ENCODE peak calls at places on chromosomes 2 and 18, in seven cellular contexts. One of them, this sample, is unnamed.

GRCh38 chr2:220665108-220665471 is 907.0 kb downstream of the EPHA4 start:
- DNase-seq in body of pancreas: no peak
- DNase-seq in IMR-90: no peak
- DNase-seq in psoas muscle: no peak
- DNase-seq in pancreas: no peak
- DNase-seq in left ventricle myocardium inferior: no peak
- DNase-seq in suprapubic skin: no peak
- DNase-seq in this sample: no peak

GRCh38 chr18:23735021-23735464 is 45.8 kb downstream of the LAMA3 start:
- DNase-seq in body of pancreas: no peak
- DNase-seq in IMR-90: no peak
- DNase-seq in psoas muscle: no peak
- DNase-seq in pancreas: no peak
- DNase-seq in left ventricle myocardium inferior: no peak
- DNase-seq in suprapubic skin: no peak
- DNase-seq in this sample: peak; percentile 38

GRCh38 chr18:77173274-77174030 is 40.9 kb upstream of the MBP start:
- DNase-seq in body of pancreas: no peak
- DNase-seq in IMR-90: no peak
- DNase-seq in psoas muscle: no peak
- DNase-seq in pancreas: no peak
- DNase-seq in left ventricle myocardium inferior: no peak
- DNase-seq in suprapubic skin: no peak
- DNase-seq in this sample: no peak

GRCh38 chr2:44833123-44834069 is 108.1 kb upstream of the SIX3 start:
- DNase-seq in body of pancreas: no peak
- DNase-seq in IMR-90: peak; percentile 9
- DNase-seq in psoas muscle: no peak
- DNase-seq in pancreas: no peak
- DNase-seq in left ventricle myocardium inferior: no peak
- DNase-seq in suprapubic skin: no peak
- DNase-seq in this sample: no peak

GRCh38 chr2:215612770-215613169 is 176.9 kb upstream of the FN1 start:
- DNase-seq in body of pancreas: no peak
- DNase-seq in IMR-90: peak; percentile 91
- DNase-seq in psoas muscle: no peak
- DNase-seq in pancreas: no peak
- DNase-seq in left ventricle myocardium inferior: no peak
- DNase-seq in suprapubic skin: no peak
- DNase-seq in this sample: no peak

GRCh38 chr2:38120829-38121228 is 44.9 kb upstream of the CYP1B1 start:
- DNase-seq in body of pancreas: no peak
- DNase-seq in IMR-90: no peak
- DNase-seq in psoas muscle: no peak
- DNase-seq in pancreas: no peak
- DNase-seq in left ventricle myocardium inferior: no peak
- DNase-seq in suprapubic skin: no peak
- DNase-seq in this sample: no peak

GRCh38 chr2:233486778-233487552 is 79.6 kb downstream of the USP40 start:
- DNase-seq in body of pancreas: no peak
- DNase-seq in IMR-90: peak; percentile 94
- DNase-seq in psoas muscle: no peak
- DNase-seq in pancreas: no peak
- DNase-seq in left ventricle myocardium inferior: no peak
- DNase-seq in suprapubic skin: no peak
- DNase-seq in this sample: no peak

GRCh38 chr2:25218134-25218533 is 49.8 kb upstream of the POMC start:
- DNase-seq in body of pancreas: no peak
- DNase-seq in IMR-90: no peak
- DNase-seq in psoas muscle: no peak
- DNase-seq in pancreas: no peak
- DNase-seq in left ventricle myocardium inferior: no peak
- DNase-seq in suprapubic skin: no peak
- DNase-seq in this sample: no peak

GRCh38 chr2:107285621-107286303 is 399.8 kb upstream of the ST6GAL2 start:
- DNase-seq in body of pancreas: no peak
- DNase-seq in IMR-90: no peak
- DNase-seq in psoas muscle: no peak
- DNase-seq in pancreas: no peak
- DNase-seq in left ventricle myocardium inferior: no peak
- DNase-seq in suprapubic skin: no peak
- DNase-seq in this sample: no peak

GRCh38 chr2:204282525-204282924 is 262.8 kb upstream of the PARD3B start:
- DNase-seq in body of pancreas: no peak
- DNase-seq in IMR-90: no peak
- DNase-seq in psoas muscle: no peak
- DNase-seq in pancreas: no peak
- DNase-seq in left ventricle myocardium inferior: no peak
- DNase-seq in suprapubic skin: no peak
- DNase-seq in this sample: no peak

GRCh38 chr2:189249171-189249570 is 69.6 kb upstream of the COL5A2 start:
- DNase-seq in body of pancreas: no peak
- DNase-seq in IMR-90: peak; percentile 85
- DNase-seq in psoas muscle: no peak
- DNase-seq in pancreas: no peak
- DNase-seq in left ventricle myocardium inferior: no peak
- DNase-seq in suprapubic skin: no peak
- DNase-seq in this sample: peak; percentile 36

GRCh38 chr2:20745924-20746555 is 76.9 kb downstream of the LDAH start:
- DNase-seq in body of pancreas: no peak
- DNase-seq in IMR-90: no peak
- DNase-seq in psoas muscle: no peak
- DNase-seq in pancreas: no peak
- DNase-seq in left ventricle myocardium inferior: no peak
- DNase-seq in suprapubic skin: no peak
- DNase-seq in this sample: no peak

GRCh38 chr2:168135630-168136029 is 111.8 kb downstream of the STK39 start:
- DNase-seq in body of pancreas: no peak
- DNase-seq in IMR-90: peak; percentile 23
- DNase-seq in psoas muscle: no peak
- DNase-seq in pancreas: no peak
- DNase-seq in left ventricle myocardium inferior: no peak
- DNase-seq in suprapubic skin: no peak
- DNase-seq in this sample: no peak

GRCh38 chr2:137096693-137097092 is 331.3 kb downstream of the THSD7B start:
- DNase-seq in body of pancreas: no peak
- DNase-seq in IMR-90: no peak
- DNase-seq in psoas muscle: no peak
- DNase-seq in pancreas: no peak
- DNase-seq in left ventricle myocardium inferior: no peak
- DNase-seq in suprapubic skin: no peak
- DNase-seq in this sample: no peak
- TF ChIP-seq CTCF in body of pancreas: no peak
- TF ChIP-seq CTCF in IMR-90: no peak
- TF ChIP-seq CTCF in psoas muscle: no peak
- TF ChIP-seq CTCF in pancreas: no peak
- TF ChIP-seq CTCF in left ventricle myocardium inferior: no peak
- TF ChIP-seq CTCF in suprapubic skin: no peak
- TF ChIP-seq CTCF in this sample: no peak

GRCh38 chr18:13624563-13625237 is 101.7 kb downstream of the FAM210A start:
- DNase-seq in body of pancreas: no peak
- DNase-seq in IMR-90: no peak
- DNase-seq in psoas muscle: no peak
- DNase-seq in pancreas: no peak
- DNase-seq in left ventricle myocardium inferior: no peak
- DNase-seq in suprapubic skin: peak; percentile 63
- DNase-seq in this sample: no peak
- H3K4me1 ChIP-seq in body of pancreas: no peaks in the 10 kb centered on the region
- H3K4me1 ChIP-seq in IMR-90: no peaks in the 10 kb centered on the region
- H3K4me1 ChIP-seq in psoas muscle: no peaks in the 10 kb centered on the region
- H3K4me1 ChIP-seq in pancreas: no peaks in the 10 kb centered on the region
- H3K4me1 ChIP-seq in left ventricle myocardium inferior: peaks cover 17% of the 10 kb centered on the region
- H3K4me1 ChIP-seq in suprapubic skin: no peaks in the 10 kb centered on the region
- H3K4me1 ChIP-seq in this sample: peaks cover 3% of the 10 kb centered on the region

GRCh38 chr2:147867050-147867449 is 22.2 kb downstream of the ACVR2A start:
- DNase-seq in body of pancreas: no peak
- DNase-seq in IMR-90: no peak
- DNase-seq in psoas muscle: no peak
- DNase-seq in pancreas: no peak
- DNase-seq in left ventricle myocardium inferior: no peak
- DNase-seq in suprapubic skin: no peak
- DNase-seq in this sample: no peak

GRCh38 chr2:147863835-147864234 is 19.0 kb downstream of the ACVR2A start:
- DNase-seq in body of pancreas: no peak
- DNase-seq in IMR-90: no peak
- DNase-seq in psoas muscle: no peak
- DNase-seq in pancreas: no peak
- DNase-seq in left ventricle myocardium inferior: no peak
- DNase-seq in suprapubic skin: no peak
- DNase-seq in this sample: no peak

GRCh38 chr2:147862859-147863516 is 18.2 kb downstream of the ACVR2A start:
- DNase-seq in body of pancreas: no peak
- DNase-seq in IMR-90: no peak
- DNase-seq in psoas muscle: no peak
- DNase-seq in pancreas: no peak
- DNase-seq in left ventricle myocardium inferior: no peak
- DNase-seq in suprapubic skin: no peak
- DNase-seq in this sample: no peak

GRCh38 chr2:147869934-147870333 is 25.1 kb downstream of the ACVR2A start:
- DNase-seq in body of pancreas: no peak
- DNase-seq in IMR-90: no peak
- DNase-seq in psoas muscle: no peak
- DNase-seq in pancreas: no peak
- DNase-seq in left ventricle myocardium inferior: no peak
- DNase-seq in suprapubic skin: no peak
- DNase-seq in this sample: no peak

GRCh38 chr2:147865560-147865959 is 20.7 kb downstream of the ACVR2A start:
- DNase-seq in body of pancreas: no peak
- DNase-seq in IMR-90: no peak
- DNase-seq in psoas muscle: no peak
- DNase-seq in pancreas: no peak
- DNase-seq in left ventricle myocardium inferior: no peak
- DNase-seq in suprapubic skin: no peak
- DNase-seq in this sample: no peak
- H3K27me3 ChIP-seq in body of pancreas: no peaks in the 10 kb centered on the region
- H3K27me3 ChIP-seq in IMR-90: no peaks in the 10 kb centered on the region
- H3K27me3 ChIP-seq in psoas muscle: no peaks in the 10 kb centered on the region
- H3K27me3 ChIP-seq in pancreas: no peaks in the 10 kb centered on the region
- H3K27me3 ChIP-seq in left ventricle myocardium inferior: no peaks in the 10 kb centered on the region
- H3K27me3 ChIP-seq in suprapubic skin: no peaks in the 10 kb centered on the region
- H3K27me3 ChIP-seq in this sample: no peaks in the 10 kb centered on the region

GRCh38 chr2:239677455-239678185 is 276.8 kb upstream of the HDAC4 start:
- DNase-seq in body of pancreas: no peak
- DNase-seq in IMR-90: no peak
- DNase-seq in psoas muscle: no peak
- DNase-seq in pancreas: peak; percentile 47
- DNase-seq in left ventricle myocardium inferior: no peak
- DNase-seq in suprapubic skin: peak; percentile 71
- DNase-seq in this sample: no peak

GRCh38 chr2:239674101-239674980 is 273.5 kb upstream of the HDAC4 start:
- DNase-seq in body of pancreas: no peak
- DNase-seq in IMR-90: no peak
- DNase-seq in psoas muscle: no peak
- DNase-seq in pancreas: peak; percentile 30
- DNase-seq in left ventricle myocardium inferior: no peak
- DNase-seq in suprapubic skin: peak; percentile 68
- DNase-seq in this sample: no peak

GRCh38 chr2:239676716-239677454 is 276.1 kb upstream of the HDAC4 start:
- DNase-seq in body of pancreas: no peak
- DNase-seq in IMR-90: no peak
- DNase-seq in psoas muscle: no peak
- DNase-seq in pancreas: peak; percentile 32
- DNase-seq in left ventricle myocardium inferior: no peak
- DNase-seq in suprapubic skin: peak; percentile 70
- DNase-seq in this sample: no peak

GRCh38 chr2:239674981-239675855 is 274.4 kb upstream of the HDAC4 start:
- DNase-seq in body of pancreas: no peak
- DNase-seq in IMR-90: no peak
- DNase-seq in psoas muscle: no peak
- DNase-seq in pancreas: peak; percentile 39
- DNase-seq in left ventricle myocardium inferior: no peak
- DNase-seq in suprapubic skin: peak; percentile 60
- DNase-seq in this sample: no peak

DNA sequence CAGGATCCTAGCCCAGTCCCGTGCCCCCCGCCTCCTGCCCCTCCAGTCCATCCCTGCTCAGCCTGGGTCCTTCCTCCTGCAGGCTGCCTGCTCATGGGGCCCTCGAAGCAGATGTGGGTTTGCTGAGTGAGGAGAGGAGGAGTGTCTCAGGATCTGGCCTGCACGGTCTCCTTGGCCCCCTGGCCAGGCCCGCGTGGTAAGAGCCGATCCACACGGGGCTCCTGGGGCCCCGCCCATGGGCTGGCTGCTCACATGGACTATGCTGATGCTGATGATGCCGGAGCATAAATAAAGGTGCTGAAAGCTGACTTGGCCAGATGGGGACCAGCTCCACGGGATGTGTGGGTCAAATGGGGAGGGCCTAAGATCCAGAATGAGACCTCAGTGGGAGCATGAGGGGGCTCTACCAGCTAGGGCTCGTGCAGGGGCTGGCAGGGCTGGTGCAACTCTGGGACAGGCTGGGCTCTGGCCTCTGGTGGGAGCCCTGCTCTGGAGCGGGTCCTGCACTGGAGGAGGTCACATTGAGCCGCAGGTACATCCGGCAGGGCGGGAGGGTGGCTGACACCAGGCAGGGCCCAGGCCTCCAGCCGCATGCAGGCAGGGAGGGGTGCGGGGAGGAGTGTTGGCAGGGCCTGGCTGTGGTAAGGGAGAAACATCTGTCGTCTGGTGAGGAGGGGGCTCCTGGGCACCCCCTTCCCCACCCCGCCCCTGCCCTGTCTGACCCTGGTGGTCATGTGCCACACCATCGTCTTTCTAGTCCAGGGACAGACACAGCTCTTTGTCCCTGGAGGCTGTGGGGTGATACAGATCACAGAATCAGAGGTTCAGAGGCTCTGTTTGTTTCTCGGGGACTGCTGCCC is 275.3 kb upstream of the HDAC4 start:
- DNase-seq in body of pancreas: no peak
- DNase-seq in IMR-90: no peak
- DNase-seq in psoas muscle: no peak
- DNase-seq in pancreas: peak; percentile 48
- DNase-seq in left ventricle myocardium inferior: no peak
- DNase-seq in suprapubic skin: peak; percentile 68
- DNase-seq in this sample: no peak
- TF ChIP-seq CTCF in body of pancreas: no peak
- TF ChIP-seq CTCF in IMR-90: no peak
- TF ChIP-seq CTCF in psoas muscle: no peak
- TF ChIP-seq CTCF in pancreas: no peak
- TF ChIP-seq CTCF in left ventricle myocardium inferior: no peak
- TF ChIP-seq CTCF in suprapubic skin: no peak
- TF ChIP-seq CTCF in this sample: no peak

This sample was measured in A673.